ENCODE peak calls at places on chromosomes 7 and 10, in six cellular contexts. One of them, this sample, is unnamed.

GRCh38 chr10:122647383-122647968 is 52.2 kb downstream of the C10orf120 start:
- DNase-seq in GM23338: no peak
- DNase-seq in K562: no peak
- DNase-seq in HepG2: no peak
- DNase-seq in H1: no peak
- DNase-seq in GM12878: no peak
- DNase-seq in this sample: no peak

GRCh38 chr7:124762611-124763143 is 2.9 kb downstream of the GPR37 start:
- DNase-seq in HepG2: peak
- DNase-seq in H1: no peak
- DNase-seq in GM23338: no peak
- DNase-seq in K562: no peak
- DNase-seq in GM12878: no peak
- DNase-seq in this sample: no peak

GRCh38 chr7:102830206-102830605 is 81.4 kb downstream of the FAM185A start:
- DNase-seq in GM12878: no peak
- DNase-seq in K562: no peak
- DNase-seq in H1: no peak
- DNase-seq in HepG2: no peak
- DNase-seq in GM23338: no peak
- DNase-seq in this sample: no peak

GRCh38 chr10:62699148-62699547 is 105.4 kb upstream of the ADO start:
- DNase-seq in GM23338: no peak
- DNase-seq in K562: no peak
- DNase-seq in H1: no peak
- DNase-seq in HepG2: no peak
- DNase-seq in GM12878: no peak
- DNase-seq in this sample: no peak

GRCh38 chr10:33134011-33134751 is 176.2 kb upstream of the ITGB1 start:
- DNase-seq in K562: no peak
- DNase-seq in GM12878: peak
- DNase-seq in GM23338: no peak
- DNase-seq in H1: no peak
- DNase-seq in HepG2: peak
- DNase-seq in this sample: no peak

GRCh38 chr7:99407849-99408346 is 499 bp downstream of the PDAP1 start:
- DNase-seq in H1: no peak
- DNase-seq in GM12878: no peak
- DNase-seq in K562: no peak
- DNase-seq in GM23338: peak
- DNase-seq in HepG2: peak
- DNase-seq in this sample: no peak

GRCh38 chr7:27739301-27739913 is 555 bp upstream of the TAX1BP1 start:
- DNase-seq in HepG2: no peak
- DNase-seq in K562: peak
- DNase-seq in H1: no peak
- DNase-seq in GM12878: no peak
- DNase-seq in GM23338: no peak
- DNase-seq in this sample: no peak

GRCh38 chr10:14014423-14014822 is 316.3 kb downstream of the FRMD4A start:
- DNase-seq in K562: no peak
- DNase-seq in GM12878: no peak
- DNase-seq in H1: no peak
- DNase-seq in HepG2: no peak
- DNase-seq in GM23338: no peak
- DNase-seq in this sample: no peak

GRCh38 chr7:156668130-156668741 is 27.7 kb downstream of the RNF32 start:
- DNase-seq in H1: no peak
- DNase-seq in HepG2: peak
- DNase-seq in GM23338: no peak
- DNase-seq in GM12878: no peak
- DNase-seq in K562: no peak
- DNase-seq in this sample: no peak

GRCh38 chr7:90192876-90193765 is 18.4 kb upstream of the STEAP2 start:
- DNase-seq in GM23338: no peak
- DNase-seq in HepG2: no peak
- DNase-seq in GM12878: no peak
- DNase-seq in H1: no peak
- DNase-seq in K562: no peak
- DNase-seq in this sample: no peak

GRCh38 chr7:24979470-24979862 is 512 bp downstream of the OSBPL3 start:
- DNase-seq in GM12878: no peak
- DNase-seq in K562: peak
- DNase-seq in HepG2: peak
- DNase-seq in GM23338: no peak
- DNase-seq in H1: peak
- DNase-seq in this sample: peak

GRCh38 chr7:29854257-29854938 is 48.1 kb downstream of the WIPF3 start:
- DNase-seq in GM23338: peak
- DNase-seq in H1: no peak
- DNase-seq in K562: no peak
- DNase-seq in GM12878: no peak
- DNase-seq in HepG2: no peak
- DNase-seq in this sample: no peak

GRCh38 chr10:103800789-103801540 is 54.4 kb downstream of the SH3PXD2A start:
- DNase-seq in H1: no peak
- DNase-seq in GM23338: no peak
- DNase-seq in HepG2: peak
- DNase-seq in GM12878: peak
- DNase-seq in K562: no peak
- DNase-seq in this sample: no peak

GRCh38 chr10:123967626-123968243 is 76.1 kb upstream of the CPXM2 start:
- DNase-seq in GM12878: no peak
- DNase-seq in H1: peak
- DNase-seq in GM23338: peak
- DNase-seq in K562: peak
- DNase-seq in HepG2: peak
- DNase-seq in this sample: peak

GRCh38 chr10:3018247-3018646 is 49.1 kb upstream of the PFKP start:
- DNase-seq in GM23338: no peak
- DNase-seq in H1: no peak
- DNase-seq in GM12878: no peak
- DNase-seq in HepG2: no peak
- DNase-seq in K562: no peak
- DNase-seq in this sample: no peak

GRCh38 chr7:105246195-105247078 is 142.3 kb downstream of the SRPK2 start:
- DNase-seq in H1: no peak
- DNase-seq in GM23338: no peak
- DNase-seq in K562: no peak
- DNase-seq in GM12878: no peak
- DNase-seq in HepG2: no peak
- DNase-seq in this sample: no peak

GRCh38 chr7:21851445-21852043 is 94.2 kb downstream of the CDCA7L start:
- DNase-seq in GM23338: no peak
- DNase-seq in HepG2: no peak
- DNase-seq in K562: no peak
- DNase-seq in GM12878: no peak
- DNase-seq in H1: no peak
- DNase-seq in this sample: no peak

GRCh38 chr10:60338002-60338564 is 51.6 kb downstream of the ANK3 start:
- DNase-seq in HepG2: no peak
- DNase-seq in GM23338: peak
- DNase-seq in GM12878: no peak
- DNase-seq in H1: no peak
- DNase-seq in K562: no peak
- DNase-seq in this sample: no peak

GRCh38 chr10:60341969-60342368 is 47.7 kb downstream of the ANK3 start:
- DNase-seq in H1: no peak
- DNase-seq in K562: no peak
- DNase-seq in HepG2: no peak
- DNase-seq in GM23338: no peak
- DNase-seq in GM12878: no peak
- DNase-seq in this sample: no peak

GRCh38 chr10:60336901-60337630 is 52.6 kb downstream of the ANK3 start:
- DNase-seq in HepG2: no peak
- DNase-seq in H1: no peak
- DNase-seq in K562: no peak
- DNase-seq in GM12878: no peak
- DNase-seq in GM23338: no peak
- DNase-seq in this sample: no peak

GRCh38 chr10:60343254-60343653 is 46.4 kb downstream of the ANK3 start:
- DNase-seq in HepG2: no peak
- DNase-seq in K562: no peak
- DNase-seq in GM23338: no peak
- DNase-seq in GM12878: no peak
- DNase-seq in H1: no peak
- DNase-seq in this sample: no peak

DNA sequence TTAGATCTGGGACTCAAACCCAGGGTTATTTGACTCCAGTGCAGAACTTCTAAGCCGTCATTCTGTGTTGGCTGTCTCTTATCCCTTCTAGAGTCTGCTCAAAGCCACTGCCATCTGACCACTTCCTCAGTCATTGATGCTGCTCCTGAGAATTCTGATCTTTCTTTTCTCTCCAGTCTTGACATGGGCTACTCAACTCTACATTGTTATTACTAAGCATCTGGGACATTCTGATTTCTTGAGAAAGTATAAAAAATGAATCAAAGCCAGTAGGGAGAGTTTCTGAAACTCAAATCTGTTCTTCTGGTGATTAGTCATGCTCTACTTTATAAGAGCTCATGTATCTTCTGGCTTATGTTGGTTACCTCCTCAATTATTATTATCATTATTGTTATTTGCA is 48.7 kb downstream of the ANK3 start:
- DNase-seq in H1: no peak
- DNase-seq in GM12878: no peak
- DNase-seq in HepG2: no peak
- DNase-seq in K562: no peak
- DNase-seq in GM23338: no peak
- DNase-seq in this sample: no peak
- TF ChIP-seq CREB1 in H1: no peak
- TF ChIP-seq CREB1 in GM12878: no peak
- TF ChIP-seq CREB1 in HepG2: no peak
- TF ChIP-seq CREB1 in K562: no peak
- TF ChIP-seq CREB1 in GM23338: no peak
- TF ChIP-seq CREB1 in this sample: no peak

DNA sequence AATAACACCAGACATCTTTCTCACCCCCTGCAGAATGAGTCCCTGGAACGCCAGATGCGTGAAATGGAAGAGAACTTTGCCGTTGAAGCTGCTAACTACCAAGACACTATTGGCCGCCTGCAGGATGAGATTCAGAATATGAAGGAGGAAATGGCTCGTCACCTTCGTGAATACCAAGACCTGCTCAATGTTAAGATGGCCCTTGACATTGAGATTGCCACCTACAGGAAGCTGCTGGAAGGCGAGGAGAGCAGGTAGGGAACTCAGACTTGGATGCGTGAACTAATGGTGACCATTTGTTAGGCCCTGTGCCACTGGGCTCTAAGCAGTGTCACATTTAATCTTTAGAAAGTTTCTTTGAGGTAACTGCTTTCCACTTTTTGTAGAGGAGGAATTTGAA is 7.1 kb downstream of the VIM start:
- DNase-seq in K562: no peak
- DNase-seq in HepG2: no peak
- DNase-seq in GM12878: no peak
- DNase-seq in GM23338: peak
- DNase-seq in H1: no peak
- DNase-seq in this sample: peak
- TF ChIP-seq CREB1 in K562: no peak
- TF ChIP-seq CREB1 in HepG2: no peak
- TF ChIP-seq CREB1 in GM12878: no peak
- TF ChIP-seq CREB1 in GM23338: no peak
- TF ChIP-seq CREB1 in H1: no peak
- TF ChIP-seq CREB1 in this sample: no peak

GRCh38 chr7:122316467-122317394 is 12.2 kb upstream of the FEZF1 start:
- DNase-seq in K562: no peak
- DNase-seq in HepG2: peak
- DNase-seq in GM12878: no peak
- DNase-seq in H1: peak
- DNase-seq in GM23338: peak
- DNase-seq in this sample: peak

GRCh38 chr7:122311719-122312118 is 7.2 kb upstream of the FEZF1 start:
- DNase-seq in HepG2: no peak
- DNase-seq in GM23338: peak
- DNase-seq in GM12878: no peak
- DNase-seq in K562: no peak
- DNase-seq in H1: peak
- DNase-seq in this sample: peak

GRCh38 chr7:122314284-122314683 is 9.7 kb upstream of the FEZF1 start:
- DNase-seq in H1: no peak
- DNase-seq in K562: no peak
- DNase-seq in GM23338: no peak
- DNase-seq in HepG2: no peak
- DNase-seq in GM12878: no peak
- DNase-seq in this sample: no peak

GRCh38 chr7:122312789-122313188 is 8.2 kb upstream of the FEZF1 start:
- DNase-seq in H1: no peak
- DNase-seq in GM23338: peak
- DNase-seq in HepG2: no peak
- DNase-seq in K562: no peak
- DNase-seq in GM12878: no peak
- DNase-seq in this sample: no peak

GRCh38 chr7:122315507-122316466 is 11.2 kb upstream of the FEZF1 start:
- DNase-seq in GM23338: peak
- DNase-seq in H1: peak
- DNase-seq in GM12878: no peak
- DNase-seq in HepG2: no peak
- DNase-seq in K562: no peak
- DNase-seq in this sample: no peak
- TF ChIP-seq CREB1 in GM23338: no peak
- TF ChIP-seq CREB1 in H1: no peak
- TF ChIP-seq CREB1 in GM12878: no peak
- TF ChIP-seq CREB1 in HepG2: no peak
- TF ChIP-seq CREB1 in K562: no peak
- TF ChIP-seq CREB1 in this sample: no peak

GRCh38 chr10:35355971-35356724 is 19.8 kb downstream of the CCNY start:
- DNase-seq in GM12878: peak
- DNase-seq in GM23338: no peak
- DNase-seq in HepG2: no peak
- DNase-seq in H1: no peak
- DNase-seq in K562: no peak
- DNase-seq in this sample: no peak
- TF ChIP-seq CREB1 in GM12878: no peak
- TF ChIP-seq CREB1 in GM23338: no peak
- TF ChIP-seq CREB1 in HepG2: no peak
- TF ChIP-seq CREB1 in H1: no peak
- TF ChIP-seq CREB1 in K562: no peak
- TF ChIP-seq CREB1 in this sample: no peak

GRCh38 chr10:96610817-96611216 is 24.0 kb upstream of the TM9SF3 start:
- DNase-seq in GM12878: no peak
- DNase-seq in HepG2: no peak
- DNase-seq in H1: no peak
- DNase-seq in K562: no peak
- DNase-seq in GM23338: no peak
- DNase-seq in this sample: no peak
- TF ChIP-seq CREB1 in GM12878: no peak
- TF ChIP-seq CREB1 in HepG2: no peak
- TF ChIP-seq CREB1 in H1: no peak
- TF ChIP-seq CREB1 in K562: no peak
- TF ChIP-seq CREB1 in GM23338: no peak
- TF ChIP-seq CREB1 in this sample: no peak

GRCh38 chr10:21517983-21518628 is 7.4 kb downstream of the SKIDA1 start:
- DNase-seq in GM12878: no peak
- DNase-seq in H1: no peak
- DNase-seq in K562: no peak
- DNase-seq in HepG2: no peak
- DNase-seq in GM23338: peak
- DNase-seq in this sample: no peak
- TF ChIP-seq CREB1 in GM12878: no peak
- TF ChIP-seq CREB1 in H1: no peak
- TF ChIP-seq CREB1 in K562: no peak
- TF ChIP-seq CREB1 in HepG2: no peak
- TF ChIP-seq CREB1 in GM23338: no peak
- TF ChIP-seq CREB1 in this sample: no peak

This sample was measured in WTC11.